ENCODE peak calls at places on chromosomes 1 and 21, in eight cellular contexts. One of them, this sample, is unnamed.

GRCh38 chr1:243798726-243799125 is 51.3 kb downstream of the AKT3 start:
- DNase-seq in esophagus squamous epithelium: no peak
- DNase-seq in SK-N-SH: no peak
- DNase-seq in AG04450: peak; percentile 42
- DNase-seq in testis: no peak
- DNase-seq in brain microvascular endothelial cell: peak; percentile 90
- DNase-seq in neural progenitor cell: no peak
- DNase-seq in psoas muscle: no peak
- DNase-seq in this sample: peak; percentile 81

GRCh38 chr1:45263132-45263531 is 56.7 kb upstream of the ZSWIM5 start:
- DNase-seq in esophagus squamous epithelium: no peak
- DNase-seq in SK-N-SH: no peak
- DNase-seq in AG04450: no peak
- DNase-seq in testis: no peak
- DNase-seq in brain microvascular endothelial cell: no peak
- DNase-seq in neural progenitor cell: no peak
- DNase-seq in psoas muscle: no peak
- DNase-seq in this sample: no peak

GRCh38 chr21:16040601-16041000 is 310.8 kb downstream of the USP25 start:
- DNase-seq in esophagus squamous epithelium: no peak
- DNase-seq in SK-N-SH: no peak
- DNase-seq in AG04450: no peak
- DNase-seq in testis: no peak
- DNase-seq in brain microvascular endothelial cell: peak; percentile 72
- DNase-seq in neural progenitor cell: no peak
- DNase-seq in psoas muscle: no peak
- DNase-seq in this sample: peak; percentile 46

GRCh38 chr1:226675720-226676357 is 63.2 kb downstream of the ITPKB start:
- DNase-seq in esophagus squamous epithelium: no peak
- DNase-seq in SK-N-SH: no peak
- DNase-seq in AG04450: no peak
- DNase-seq in testis: no peak
- DNase-seq in brain microvascular endothelial cell: no peak
- DNase-seq in neural progenitor cell: no peak
- DNase-seq in psoas muscle: no peak
- DNase-seq in this sample: no peak

GRCh38 chr1:109787845-109788605 is 24.3 kb upstream of the EPS8L3 start:
- DNase-seq in esophagus squamous epithelium: no peak
- DNase-seq in SK-N-SH: peak; percentile 63
- DNase-seq in AG04450: no peak
- DNase-seq in testis: no peak
- DNase-seq in brain microvascular endothelial cell: no peak
- DNase-seq in neural progenitor cell: no peak
- DNase-seq in psoas muscle: no peak
- DNase-seq in this sample: no peak

GRCh38 chr1:40059292-40059959 is 18.9 kb downstream of the CAP1 start:
- DNase-seq in esophagus squamous epithelium: no peak
- DNase-seq in SK-N-SH: no peak
- DNase-seq in AG04450: no peak
- DNase-seq in testis: no peak
- DNase-seq in brain microvascular endothelial cell: no peak
- DNase-seq in neural progenitor cell: no peak
- DNase-seq in psoas muscle: no peak
- DNase-seq in this sample: peak; percentile 30

GRCh38 chr1:160720366-160720765 is 8.7 kb upstream of the CD48 start:
- DNase-seq in esophagus squamous epithelium: no peak
- DNase-seq in SK-N-SH: no peak
- DNase-seq in AG04450: no peak
- DNase-seq in testis: no peak
- DNase-seq in brain microvascular endothelial cell: no peak
- DNase-seq in neural progenitor cell: no peak
- DNase-seq in psoas muscle: no peak
- DNase-seq in this sample: no peak

GRCh38 chr1:214454619-214455396 is 96.6 kb downstream of the PTPN14 start:
- DNase-seq in esophagus squamous epithelium: no peak
- DNase-seq in SK-N-SH: no peak
- DNase-seq in AG04450: peak; percentile 68
- DNase-seq in testis: no peak
- DNase-seq in brain microvascular endothelial cell: peak; percentile 71
- DNase-seq in neural progenitor cell: no peak
- DNase-seq in psoas muscle: no peak
- DNase-seq in this sample: peak; percentile 88

GRCh38 chr1:23370744-23371710 is 1.4 kb upstream of the ZNF436 start:
- DNase-seq in esophagus squamous epithelium: no peak
- DNase-seq in SK-N-SH: peak; percentile 44
- DNase-seq in AG04450: no peak
- DNase-seq in testis: peak; percentile 35
- DNase-seq in brain microvascular endothelial cell: no peak
- DNase-seq in neural progenitor cell: peak; percentile 97
- DNase-seq in psoas muscle: no peak
- DNase-seq in this sample: peak; percentile 26

GRCh38 chr1:231606712-231607111 is 19.9 kb upstream of the DISC1 start:
- DNase-seq in esophagus squamous epithelium: no peak
- DNase-seq in SK-N-SH: no peak
- DNase-seq in AG04450: no peak
- DNase-seq in testis: no peak
- DNase-seq in brain microvascular endothelial cell: peak; percentile 36
- DNase-seq in neural progenitor cell: no peak
- DNase-seq in psoas muscle: no peak
- DNase-seq in this sample: peak; percentile 50

GRCh38 chr1:222631611-222632208 is 13.8 kb downstream of the MIA3 start:
- DNase-seq in esophagus squamous epithelium: no peak
- DNase-seq in SK-N-SH: no peak
- DNase-seq in AG04450: no peak
- DNase-seq in testis: no peak
- DNase-seq in brain microvascular endothelial cell: peak; percentile 25
- DNase-seq in neural progenitor cell: no peak
- DNase-seq in psoas muscle: no peak
- DNase-seq in this sample: peak; percentile 14

GRCh38 chr1:234781241-234782056 is 171.5 kb upstream of the IRF2BP2 start:
- DNase-seq in esophagus squamous epithelium: no peak
- DNase-seq in SK-N-SH: no peak
- DNase-seq in AG04450: no peak
- DNase-seq in testis: no peak
- DNase-seq in brain microvascular endothelial cell: no peak
- DNase-seq in neural progenitor cell: peak; percentile 13
- DNase-seq in psoas muscle: peak; percentile 37
- DNase-seq in this sample: no peak
- TF ChIP-seq CTCF in esophagus squamous epithelium: no peak
- TF ChIP-seq CTCF in SK-N-SH: no peak
- TF ChIP-seq CTCF in AG04450: no peak
- TF ChIP-seq CTCF in testis: no peak
- TF ChIP-seq CTCF in brain microvascular endothelial cell: peak; percentile 5
- TF ChIP-seq CTCF in neural progenitor cell: peak; percentile 20
- TF ChIP-seq CTCF in psoas muscle: peak; percentile 7
- TF ChIP-seq CTCF in this sample: no peak

GRCh38 chr1:35573776-35574654 is 901 bp downstream of the TFAP2E start:
- DNase-seq in esophagus squamous epithelium: no peak
- DNase-seq in SK-N-SH: no peak
- DNase-seq in AG04450: no peak
- DNase-seq in testis: no peak
- DNase-seq in brain microvascular endothelial cell: no peak
- DNase-seq in neural progenitor cell: peak; percentile 64
- DNase-seq in psoas muscle: no peak
- DNase-seq in this sample: no peak
- H3K4me3 ChIP-seq in esophagus squamous epithelium: peak overlapping the region; percentile 52
- H3K4me3 ChIP-seq in SK-N-SH: no peak overlapping the region
- H3K4me3 ChIP-seq in AG04450: no peak overlapping the region
- H3K4me3 ChIP-seq in testis: peak overlapping the region; percentile 43
- H3K4me3 ChIP-seq in brain microvascular endothelial cell: peak overlapping the region; percentile 51
- H3K4me3 ChIP-seq in neural progenitor cell: peak overlapping the region; percentile 55
- H3K4me3 ChIP-seq in psoas muscle: peak overlapping the region; percentile 60
- H3K4me3 ChIP-seq in this sample: peak overlapping the region; percentile 54

DNA sequence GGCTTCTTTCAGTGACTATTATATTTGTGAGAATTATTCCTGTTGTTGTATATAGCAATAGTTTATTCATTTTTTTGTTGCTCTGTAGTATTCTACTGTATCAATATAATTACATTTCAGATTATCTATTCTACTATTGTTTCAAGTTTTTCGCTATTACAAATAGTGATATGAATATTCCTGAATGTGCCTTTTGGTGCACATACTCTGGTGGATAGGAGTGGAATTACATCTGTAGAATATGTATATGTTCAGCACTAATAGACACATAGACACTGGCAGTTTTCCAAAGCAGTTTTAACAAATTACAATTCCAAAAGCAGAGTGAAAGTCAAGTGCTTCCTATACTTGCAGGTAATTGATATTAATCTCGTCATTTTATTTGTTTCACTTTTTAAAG is 696.2 kb upstream of the PRMT6 start:
- DNase-seq in esophagus squamous epithelium: no peak
- DNase-seq in SK-N-SH: no peak
- DNase-seq in AG04450: no peak
- DNase-seq in testis: no peak
- DNase-seq in brain microvascular endothelial cell: no peak
- DNase-seq in neural progenitor cell: no peak
- DNase-seq in psoas muscle: no peak
- DNase-seq in this sample: no peak
- TF ChIP-seq CTCF in esophagus squamous epithelium: no peak
- TF ChIP-seq CTCF in SK-N-SH: peak; percentile 33
- TF ChIP-seq CTCF in AG04450: peak; percentile 23
- TF ChIP-seq CTCF in testis: no peak
- TF ChIP-seq CTCF in brain microvascular endothelial cell: no peak
- TF ChIP-seq CTCF in neural progenitor cell: peak; percentile 21
- TF ChIP-seq CTCF in psoas muscle: no peak
- TF ChIP-seq CTCF in this sample: no peak

GRCh38 chr1:52920791-52921291 is 699 bp downstream of the ECHDC2 start:
- DNase-seq in esophagus squamous epithelium: no peak
- DNase-seq in SK-N-SH: no peak
- DNase-seq in AG04450: no peak
- DNase-seq in testis: peak; percentile 48
- DNase-seq in brain microvascular endothelial cell: no peak
- DNase-seq in neural progenitor cell: no peak
- DNase-seq in psoas muscle: peak; percentile 35
- DNase-seq in this sample: peak; percentile 52
- H3K4me3 ChIP-seq in esophagus squamous epithelium: peak overlapping the region; percentile 82
- H3K4me3 ChIP-seq in SK-N-SH: no peak overlapping the region
- H3K4me3 ChIP-seq in AG04450: peak overlapping the region; percentile 68
- H3K4me3 ChIP-seq in testis: peak overlapping the region; percentile 81
- H3K4me3 ChIP-seq in brain microvascular endothelial cell: peak overlapping the region; percentile 67
- H3K4me3 ChIP-seq in neural progenitor cell: peak overlapping the region; percentile 48
- H3K4me3 ChIP-seq in psoas muscle: peak overlapping the region; percentile 91
- H3K4me3 ChIP-seq in this sample: peak overlapping the region; percentile 70

GRCh38 chr1:199460933-199461332 is 566.6 kb upstream of the NR5A2 start:
- DNase-seq in esophagus squamous epithelium: no peak
- DNase-seq in SK-N-SH: no peak
- DNase-seq in AG04450: no peak
- DNase-seq in testis: no peak
- DNase-seq in brain microvascular endothelial cell: peak; percentile 24
- DNase-seq in neural progenitor cell: no peak
- DNase-seq in psoas muscle: no peak
- DNase-seq in this sample: peak; percentile 9
- TF ChIP-seq CTCF in esophagus squamous epithelium: no peak
- TF ChIP-seq CTCF in SK-N-SH: no peak
- TF ChIP-seq CTCF in AG04450: peak; percentile 23
- TF ChIP-seq CTCF in testis: no peak
- TF ChIP-seq CTCF in brain microvascular endothelial cell: peak; percentile 10
- TF ChIP-seq CTCF in neural progenitor cell: no peak
- TF ChIP-seq CTCF in psoas muscle: no peak
- TF ChIP-seq CTCF in this sample: no peak